ENCODE peak calls at places on chromosomes 2 and 18, in eight cellular contexts. M is MCF 10A, Y is GM13977, Z is uterus, R is GM20000, H is HepG2, L is fibroblast of the aortic adventitia, U is endothelial cell. F is an unnamed sample.

GRCh38 chr2:88481937-88482336 is 29.4 kb upstream of the FOXI3 start:
- DNase-seq in R (no peak), Z (no peak), M (peak), U (no peak), Y (no peak), L (no peak), H (no peak), F (peak)

GRCh38 chr2:212777020-212777491 is 238.5 kb upstream of the ERBB4 start:
- DNase-seq in R (peak), U (no peak), L (peak), H (peak), M (peak), Y (peak), Z (no peak), F (peak)

GRCh38 chr2:63488118-63488713 is 100.1 kb downstream of the WDPCP start:
- DNase-seq in Z (no peak), H (peak), L (peak), U (peak), M (peak), Y (peak), R (peak), F (peak)

GRCh38 chr18:48842259-48843061 is 108.3 kb downstream of the SMAD7 start:
- DNase-seq in Y (no peak), U (peak), M (no peak), Z (no peak), L (no peak), R (peak), H (no peak), F (no peak)

GRCh38 chr18:183769-184168 is 25.4 kb downstream of the USP14 start:
- DNase-seq in H (no peak), L (peak), U (no peak), M (peak), Z (no peak), R (no peak), Y (no peak), F (no peak)

GRCh38 chr2:178917555-178917954 is 110.3 kb upstream of the TTN start:
- DNase-seq in U (no peak), R (no peak), Y (no peak), H (no peak), M (no peak), Z (no peak), L (no peak), F (no peak)

GRCh38 chr2:15761056-15761455 is 169.4 kb downstream of the DDX1 start:
- DNase-seq in Y (no peak), M (no peak), L (no peak), H (no peak), R (no peak), Z (no peak), U (no peak), F (no peak)

GRCh38 chr2:23563673-23564617 is 179.0 kb downstream of the KLHL29 start:
- DNase-seq in M (peak), Y (no peak), R (no peak), Z (no peak), L (peak), U (no peak), H (no peak), F (peak)

GRCh38 chr2:175227382-175227781 is 45.9 kb upstream of the ATP5MC3 start:
- DNase-seq in U (no peak), Y (no peak), H (no peak), L (no peak), R (no peak), M (no peak), Z (no peak), F (no peak)

GRCh38 chr2:76958749-76959148 is 563.4 kb downstream of the LRRTM4 start:
- DNase-seq in Y (no peak), R (no peak), M (peak), H (peak), U (peak), Z (no peak), L (no peak), F (no peak)

GRCh38 chr2:73020657-73021370 is 50.7 kb downstream of the SFXN5 start:
- DNase-seq in R (no peak), Z (no peak), U (no peak), M (peak), H (peak), L (peak), Y (no peak), F (peak)

GRCh38 chr2:104734937-104735586 is 118.9 kb upstream of the POU3F3 start:
- DNase-seq in Z (no peak), H (no peak), M (no peak), L (no peak), R (no peak), U (no peak), Y (no peak), F (no peak)

GRCh38 chr2:216911886-216912285 is 52.0 kb upstream of the TNP1 start:
- DNase-seq in Y (no peak), U (no peak), L (peak), H (no peak), M (peak), R (no peak), Z (no peak), F (peak)

GRCh38 chr2:102187191-102188150 is 648 bp downstream of the IL1RL2 start:
- DNase-seq in L (peak), R (no peak), U (peak), Y (peak), Z (peak), M (no peak), H (no peak), F (peak)

GRCh38 chr2:36456227-36456788 is 100.7 kb downstream of the CRIM1 start:
- DNase-seq in M (peak), R (no peak), Y (no peak), Z (peak), U (peak), L (peak), H (no peak), F (peak)

GRCh38 chr2:162520959-162521358 is 177.0 kb downstream of the GCA start:
- DNase-seq in H (no peak), U (no peak), Y (no peak), Z (no peak), M (no peak), L (no peak), R (no peak), F (no peak)

GRCh38 chr2:63614983-63615945 is 26.5 kb downstream of the MDH1 start:
- DNase-seq in U (no peak), M (peak), Z (no peak), L (peak), Y (no peak), H (peak), R (no peak), F (peak)

GRCh38 chr18:5879479-5879882 is 15.8 kb downstream of the TMEM200C start:
- DNase-seq in Y (no peak), R (peak), Z (no peak), H (peak), L (peak), U (no peak), M (peak), F (peak)

GRCh38 chr2:218010116-218010837 is 7.5 kb upstream of the TNS1 start:
- DNase-seq in M (peak), L (no peak), U (peak), Z (peak), R (peak), Y (peak), H (no peak), F (peak)

GRCh38 chr2:29120846-29121245 is 5.6 kb downstream of the CLIP4 start:
- DNase-seq in H (no peak), Y (no peak), M (no peak), U (no peak), Z (no peak), L (no peak), R (no peak), F (no peak)

GRCh38 chr2:14778015-14778414 is 145.5 kb downstream of the LRATD1 start:
- DNase-seq in R (no peak), U (no peak), H (no peak), Y (no peak), L (no peak), Z (no peak), M (peak), F (peak)

GRCh38 chr2:102582845-102583244 is 36.5 kb upstream of the SLC9A2 start:
- DNase-seq in H (no peak), M (no peak), R (no peak), U (no peak), L (no peak), Z (no peak), Y (no peak), F (no peak)

GRCh38 chr2:102342888-102343287 is 12.7 kb upstream of the IL18R1 start:
- DNase-seq in M (no peak), Y (no peak), R (no peak), H (no peak), Z (no peak), U (no peak), L (peak), F (peak)

GRCh38 chr2:68734176-68734575 is 435 bp upstream of the ARHGAP25 start:
- DNase-seq in Y (no peak), M (no peak), L (no peak), U (no peak), Z (no peak), H (no peak), R (no peak), F (no peak)

GRCh38 chr2:110732422-110733413 is at the start of gene ACOXL:
- DNase-seq in M (no peak), R (no peak), L (no peak), H (no peak), Z (no peak), U (peak), Y (peak), F (no peak)

GRCh38 chr2:26757873-26758789 is 6.0 kb upstream of the SLC35F6 start:
- DNase-seq in Z (peak), L (peak), M (peak), R (no peak), U (no peak), Y (no peak), H (peak), F (peak)

GRCh38 chr2:189222440-189222839 is 42.9 kb upstream of the COL5A2 start:
- DNase-seq in M (peak), L (peak), R (no peak), Y (no peak), U (no peak), Z (peak), H (no peak), F (peak)

GRCh38 chr2:96960271-96960955 is 26.0 kb downstream of the FAM178B start:
- DNase-seq in L (peak), Y (peak), H (peak), R (peak), Z (peak), U (peak), M (peak), F (peak)

GRCh38 chr2:60556441-60556997 is 3.1 kb upstream of the BCL11A start:
- DNase-seq in M (no peak), Z (no peak), Y (no peak), L (no peak), H (no peak), R (no peak), U (no peak), F (no peak)

GRCh38 chr2:10141736-10142639 is 19.4 kb downstream of the RRM2 start:
- DNase-seq in M (peak), Z (peak), R (peak), U (peak), H (no peak), L (no peak), Y (no peak), F (no peak)

GRCh38 chr2:12352891-12353290 is 363.8 kb upstream of the TRIB2 start:
- DNase-seq in M (no peak), L (no peak), Y (no peak), R (no peak), Z (no peak), U (no peak), H (no peak), F (no peak)

GRCh38 chr2:75292826-75293225 is 93.5 kb upstream of the TACR1 start:
- DNase-seq in H (no peak), R (no peak), Y (no peak), U (no peak), Z (no peak), M (peak), L (peak), F (peak)

GRCh38 chr2:222248818-222249217 is 50.0 kb downstream of the PAX3 start:
- DNase-seq in R (no peak), Z (no peak), U (no peak), M (no peak), L (no peak), H (no peak), Y (no peak), F (no peak)

GRCh38 chr2:110865188-110865587 is 132.8 kb downstream of the ACOXL start:
- DNase-seq in H (no peak), Z (no peak), U (no peak), M (peak), Y (peak), L (peak), R (peak), F (no peak)

GRCh38 chr2:219285894-219286425 is 6.8 kb downstream of the DNAJB2 start:
- DNase-seq in M (peak), Y (no peak), L (peak), H (no peak), R (no peak), U (no peak), Z (peak), F (peak)

GRCh38 chr18:7017013-7017412 is 100.6 kb downstream of the LAMA1 start:
- DNase-seq in L (no peak), Y (no peak), M (no peak), U (no peak), H (no peak), Z (no peak), R (no peak), F (no peak)

GRCh38 chr2:27356056-27356381 is 545 bp downstream of the GTF3C2 start:
- DNase-seq in H (peak), Y (peak), M (peak), Z (peak), U (peak), L (peak), R (no peak), F (peak)

GRCh38 chr2:216804357-216805350 is 55.2 kb downstream of the TNP1 start:
- DNase-seq in L (peak), R (no peak), U (no peak), H (no peak), M (peak), Y (no peak), Z (peak), F (no peak)

DNA sequence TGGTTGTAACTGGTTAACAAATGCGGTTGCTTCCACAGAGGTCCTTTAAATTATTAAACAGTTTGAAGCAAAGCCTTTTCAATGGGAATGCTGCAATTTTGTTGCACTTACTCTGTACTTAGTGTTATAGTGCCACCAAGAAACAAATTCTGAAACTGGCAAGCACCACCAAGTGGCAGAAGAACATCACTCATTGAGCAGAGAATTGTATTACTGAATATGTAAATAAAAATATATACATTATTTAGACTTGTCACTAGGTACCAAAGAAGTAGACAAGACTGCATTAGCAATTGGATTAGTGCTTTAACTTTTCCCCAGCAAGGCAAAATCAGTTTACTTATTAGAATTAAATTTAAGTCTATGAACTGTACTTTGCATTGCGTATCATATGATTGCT is 2.7 kb upstream of the TMEFF2 start:
- DNase-seq in H (no peak), U (no peak), R (no peak), M (peak), L (peak), Y (peak), Z (no peak), F (no peak)
- TF ChIP-seq CTCF in H (no peak), U (no peak), R (no peak), M (peak), L (no peak), Y (no peak), Z (no peak), F (no peak)

GRCh38 chr2:144582651-144583361 is 62.9 kb upstream of the ZEB2 start:
- DNase-seq in M (no peak), R (no peak), Z (no peak), U (peak), Y (no peak), H (no peak), L (no peak), F (no peak)
- TF ChIP-seq CTCF in M (no peak), R (no peak), Z (no peak), U (no peak), Y (no peak), H (no peak), L (no peak), F (no peak)

GRCh38 chr2:199848323-199848722 is 2.7 kb downstream of the FTCDNL1 start:
- DNase-seq in Y (no peak), Z (no peak), U (no peak), R (no peak), M (no peak), H (no peak), L (no peak), F (no peak)

GRCh38 chr2:199850718-199851498 is at the start of gene FTCDNL1:
- DNase-seq in H (peak), R (peak), Y (peak), L (peak), U (peak), M (peak), Z (peak), F (peak)

GRCh38 chr2:199851886-199852285 is 894 bp upstream of the FTCDNL1 start:
- DNase-seq in Z (no peak), R (no peak), U (no peak), L (no peak), H (no peak), M (peak), Y (no peak), F (no peak)

GRCh38 chr2:199850250-199850717 is 708 bp downstream of the FTCDNL1 start:
- DNase-seq in H (no peak), R (peak), L (no peak), M (no peak), U (no peak), Z (no peak), Y (no peak), F (peak)

DNA sequence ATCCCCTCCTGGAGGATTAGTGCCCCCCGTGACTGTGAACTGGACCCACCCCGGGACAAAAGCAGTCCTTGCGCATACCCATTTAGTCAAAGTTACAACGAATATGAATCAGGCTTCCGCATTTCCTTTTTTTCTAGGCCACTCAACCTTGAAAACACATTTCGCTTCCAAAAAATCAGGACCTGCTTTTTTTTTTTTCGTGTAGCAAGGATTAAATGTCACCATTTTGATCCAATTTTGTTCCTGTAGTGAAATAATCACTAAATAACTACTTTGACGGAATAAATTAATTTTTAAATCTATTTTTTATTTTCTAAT is 466 bp upstream of the FTCDNL1 start:
- DNase-seq in U (no peak), R (no peak), Z (no peak), H (no peak), M (no peak), L (no peak), Y (no peak), F (no peak)
- TF ChIP-seq CTCF in U (no peak), R (no peak), Z (no peak), H (no peak), M (no peak), L (no peak), Y (no peak), F (no peak)

DNA sequence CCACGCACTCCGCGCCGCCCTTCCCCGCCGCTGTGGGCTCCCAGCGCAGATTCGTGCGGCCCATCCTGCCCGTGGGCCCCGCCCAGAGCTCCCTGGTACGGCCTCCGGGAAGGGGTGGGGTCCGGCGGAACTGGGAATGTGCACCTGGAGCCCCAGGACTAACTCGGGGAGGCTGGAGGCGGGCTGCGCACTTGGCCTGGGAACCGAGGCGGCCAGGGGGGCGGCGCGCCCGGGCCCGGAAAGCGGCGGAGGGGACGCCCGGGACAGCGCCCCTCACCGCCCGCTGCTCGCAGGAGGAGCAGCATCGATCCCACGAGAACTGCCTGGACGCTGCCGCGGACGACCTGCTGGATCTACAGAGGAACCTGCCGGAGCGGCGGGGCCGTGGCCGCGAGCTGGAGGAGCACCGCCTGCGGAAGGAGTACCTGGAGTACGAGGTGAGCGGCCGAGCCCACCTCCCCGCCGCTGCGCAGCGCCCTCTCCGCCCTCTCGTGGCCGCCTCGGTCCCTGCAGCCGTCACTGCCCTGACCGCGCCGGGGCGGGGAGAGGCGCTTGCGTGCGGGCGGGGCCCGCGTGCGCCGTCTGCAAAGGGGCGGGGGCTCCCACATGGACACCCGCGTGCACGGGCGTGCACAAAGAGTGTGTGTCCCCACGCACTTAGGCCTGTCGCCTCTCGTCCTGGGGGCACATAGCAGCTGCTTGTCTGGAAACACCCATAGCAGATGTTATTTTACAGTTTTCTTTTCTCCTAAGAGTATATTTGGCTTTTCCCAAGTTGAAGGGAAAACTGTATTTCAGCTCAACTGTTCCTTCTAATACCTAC is 25.2 kb downstream of the PSD4 start:
- DNase-seq in L (peak), Y (peak), R (peak), U (peak), Z (peak), M (peak), H (peak), F (peak)
- TF ChIP-seq CTCF in L (peak), Y (peak), R (peak), U (peak), Z (peak), M (peak), H (peak), F (peak)

GRCh38 chr2:47657886-47658577 is 124.9 kb upstream of the MSH6 start:
- DNase-seq in M (no peak), U (no peak), R (no peak), Z (no peak), L (no peak), H (no peak), Y (no peak), F (no peak)

GRCh38 chr2:47656715-47657600 is 126.0 kb upstream of the MSH6 start:
- DNase-seq in U (no peak), Y (peak), L (no peak), R (no peak), M (peak), H (no peak), Z (no peak), F (no peak)

GRCh38 chr2:47661310-47661709 is 121.6 kb upstream of the MSH6 start:
- DNase-seq in Y (no peak), U (no peak), L (no peak), Z (no peak), M (no peak), H (no peak), R (no peak), F (no peak)

GRCh38 chr2:47660167-47660566 is 122.8 kb upstream of the MSH6 start:
- DNase-seq in L (no peak), Y (no peak), R (no peak), M (no peak), U (no peak), H (no peak), Z (no peak), F (no peak)

GRCh38 chr2:47658646-47659320 is 124.2 kb upstream of the MSH6 start:
- DNase-seq in U (no peak), Y (no peak), M (no peak), Z (no peak), H (no peak), L (no peak), R (no peak), F (no peak)
- TF ChIP-seq CTCF in U (no peak), Y (peak), M (no peak), Z (no peak), H (no peak), L (no peak), R (no peak), F (no peak)

GRCh38 chr2:182870227-182870626 is 3.8 kb upstream of the FRZB start:
- DNase-seq in Y (no peak), H (peak), U (peak), L (no peak), R (peak), Z (no peak), M (peak), F (no peak)
- TF ChIP-seq CTCF in Y (peak), H (peak), U (peak), L (no peak), R (no peak), Z (no peak), M (no peak), F (no peak)

F was measured in foreskin fibroblast.